ENCODE peak calls at places on chromosomes 12 and 14, in seven cellular contexts. S, C, A, V, P, M and R are unnamed samples.

GRCh38 chr14:44846232-44846824 is 115.4 kb downstream of the KLHL28 start:
- DNase-seq in S (peak), C (no peak), A (no peak), V (no peak), P (peak), M (no peak), R (no peak)

GRCh38 chr12:30810918-30811317 is 56.2 kb upstream of the CAPRIN2 start:
- DNase-seq in S (no peak), C (no peak), A (no peak), V (no peak), P (no peak), M (no peak), R (no peak)

GRCh38 chr14:88323520-88324199 is 591 bp upstream of the KCNK10 start:
- DNase-seq in S (no peak), C (no peak), A (peak), V (no peak), P (peak), M (no peak), R (no peak)

GRCh38 chr14:33165144-33165925 is 226.7 kb downstream of the NPAS3 start:
- DNase-seq in S (no peak), C (no peak), A (no peak), V (no peak), P (peak), M (no peak), R (no peak)

GRCh38 chr14:56135001-56135400 is 16.8 kb downstream of the PELI2 start:
- DNase-seq in S (no peak), C (peak), A (no peak), V (no peak), P (no peak), M (no peak), R (no peak)

GRCh38 chr12:89333564-89334252 is 18.6 kb downstream of the DUSP6 start:
- DNase-seq in S (no peak), C (no peak), A (no peak), V (no peak), P (no peak), M (no peak), R (no peak)

GRCh38 chr12:128583453-128583852 is 240.3 kb downstream of the SLC15A4 start:
- DNase-seq in S (no peak), C (no peak), A (no peak), V (no peak), P (no peak), M (no peak), R (no peak)

GRCh38 chr14:99698642-99699041 is 14.5 kb downstream of the CYP46A1 start:
- DNase-seq in S (no peak), C (no peak), A (no peak), V (no peak), P (no peak), M (no peak), R (no peak)

GRCh38 chr12:52798671-52799497 is 3.0 kb upstream of the KRT3 start:
- DNase-seq in S (peak), C (no peak), A (no peak), V (no peak), P (peak), M (no peak), R (peak)

GRCh38 chr12:6644257-6644596 is 3.0 kb downstream of the ACRBP start:
- DNase-seq in S (no peak), C (no peak), A (no peak), V (no peak), P (no peak), M (no peak), R (no peak)

GRCh38 chr14:88572117-88572516 is 9.3 kb downstream of the ZC3H14 start:
- DNase-seq in S (no peak), C (no peak), A (no peak), V (no peak), P (no peak), M (no peak), R (no peak)

GRCh38 chr12:67320614-67321305 is 51.6 kb downstream of the CAND1 start:
- DNase-seq in S (peak), C (no peak), A (no peak), V (no peak), P (peak), M (no peak), R (no peak)

GRCh38 chr14:105015242-105015641 is 5.6 kb downstream of the CDCA4 start:
- DNase-seq in S (no peak), C (no peak), A (no peak), V (no peak), P (no peak), M (no peak), R (no peak)

GRCh38 chr12:102120886-102121285 is 903 bp downstream of the PARPBP start:
- DNase-seq in S (peak), C (no peak), A (peak), V (peak), P (peak), M (no peak), R (peak)

GRCh38 chr14:106874365-106874764 is 1348.0 kb downstream of the TMEM121 start:
- DNase-seq in S (no peak), C (no peak), A (no peak), V (no peak), P (no peak), M (no peak), R (no peak)

GRCh38 chr14:103023881-103024473 is 33.4 kb downstream of the CDC42BPB start:
- DNase-seq in S (no peak), C (no peak), A (no peak), V (no peak), P (peak), M (no peak), R (peak)

GRCh38 chr12:52251367-52252055 is 18.5 kb downstream of the KRT7 start:
- DNase-seq in S (no peak), C (peak), A (no peak), V (no peak), P (no peak), M (no peak), R (no peak)

GRCh38 chr14:65156568-65157366 is 54.5 kb upstream of the MAX start:
- DNase-seq in S (peak), C (no peak), A (no peak), V (peak), P (peak), M (no peak), R (no peak)